ENCODE peak calls at places on chromosomes 7 and 10, in five cellular contexts. I, G, X, B and T are unnamed samples.
A peak's percentile ranks its signal among the peaks of the same experiment; 100 is the strongest.

GRCh38 chr7:19139706-19140327 is 5.4 kb downstream of the FERD3L start:
- DNase-seq in I (no peak), G (no peak), X (no peak), B (no peak), T (no peak)

GRCh38 chr7:17530741-17531417 is 232.4 kb downstream of the AHR start:
- DNase-seq in I (no peak), G (no peak), X (no peak), B (peak; percentile 73), T (no peak)

GRCh38 chr7:53111061-53111460 is 75.6 kb downstream of the POM121L12 start:
- DNase-seq in I (no peak), G (no peak), X (no peak), B (peak; percentile 2), T (no peak)

GRCh38 chr7:112182749-112183148 is 23.4 kb downstream of the DOCK4 start:
- DNase-seq in I (no peak), G (no peak), X (no peak), B (no peak), T (no peak)

GRCh38 chr7:140542226-140542625 is 62.9 kb upstream of the MKRN1 start:
- DNase-seq in I (peak; percentile 52), G (no peak), X (no peak), B (peak; percentile 77), T (peak; percentile 36)

GRCh38 chr7:107725138-107725740 is 18.7 kb upstream of the CBLL1 start:
- DNase-seq in I (peak; percentile 41), G (peak; percentile 75), X (peak; percentile 20), B (peak; percentile 83), T (peak; percentile 30)

GRCh38 chr7:158078161-158078910 is 509.3 kb downstream of the PTPRN2 start:
- DNase-seq in I (no peak), G (no peak), X (no peak), B (no peak), T (no peak)

GRCh38 chr7:2231992-2232765 is 566 bp downstream of the MAD1L1 start:
- DNase-seq in I (no peak), G (peak; percentile 39), X (no peak), B (no peak), T (peak; percentile 54)

GRCh38 chr10:63977329-63977923 is 456.2 kb downstream of the REEP3 start:
- DNase-seq in I (peak; percentile 25), G (peak; percentile 53), X (no peak), B (peak; percentile 57), T (peak; percentile 27)

GRCh38 chr7:90455163-90456030 is 14.0 kb upstream of the PTTG1IP2 start:
- DNase-seq in I (peak; percentile 20), G (peak; percentile 8), X (no peak), B (peak; percentile 68), T (peak; percentile 10)

GRCh38 chr7:139431010-139431409 is 52.5 kb downstream of the KLRG2 start:
- DNase-seq in I (peak; percentile 25), G (no peak), X (no peak), B (no peak), T (no peak)

GRCh38 chr7:18521945-18522566 is 26.5 kb downstream of the HDAC9 start:
- DNase-seq in I (no peak), G (peak; percentile 9), X (no peak), B (no peak), T (no peak)

GRCh38 chr10:115417585-115418265 is 324.6 kb downstream of the ATRNL1 start:
- DNase-seq in I (no peak), G (peak; percentile 18), X (no peak), B (peak; percentile 38), T (peak; percentile 12)

GRCh38 chr10:128036746-128037542 is 89.3 kb downstream of the MKI67 start:
- DNase-seq in I (peak; percentile 40), G (no peak), X (no peak), B (peak; percentile 39), T (peak; percentile 21)

GRCh38 chr7:135645296-135645904 is 16.9 kb upstream of the STMP1 start:
- DNase-seq in I (no peak), G (peak; percentile 24), X (no peak), B (peak; percentile 72), T (no peak)

GRCh38 chr7:31815796-31816195 is 128.8 kb downstream of the PPP1R17 start:
- DNase-seq in I (no peak), G (no peak), X (no peak), B (peak; percentile 27), T (no peak)

GRCh38 chr10:17147884-17148494 is 18.4 kb upstream of the CUBN start:
- DNase-seq in I (no peak), G (no peak), X (no peak), B (peak; percentile 43), T (no peak)

GRCh38 chr10:30645340-30645827 is 15.8 kb upstream of the LYZL2 start:
- DNase-seq in I (peak; percentile 12), G (peak; percentile 18), X (no peak), B (peak; percentile 48), T (no peak)

GRCh38 chr7:133668296-133669060 is 415.6 kb downstream of the EXOC4 start:
- DNase-seq in I (no peak), G (no peak), X (no peak), B (peak; percentile 56), T (no peak)

GRCh38 chr7:44310221-44310848 is 15.1 kb downstream of the CAMK2B start:
- DNase-seq in I (peak; percentile 9), G (peak; percentile 28), X (no peak), B (peak; percentile 11), T (no peak)

GRCh38 chr7:149007615-149008014 is 20.7 kb downstream of the PDIA4 start:
- DNase-seq in I (no peak), G (no peak), X (no peak), B (no peak), T (no peak)

GRCh38 chr7:157597562-157597961 is 260.8 kb downstream of the DNAJB6 start:
- DNase-seq in I (no peak), G (no peak), X (no peak), B (no peak), T (no peak)

GRCh38 chr10:102268333-102268999 is 23.1 kb downstream of the GBF1 start:
- DNase-seq in I (no peak), G (peak; percentile 16), X (no peak), B (peak; percentile 49), T (no peak)

GRCh38 chr7:33807779-33808482 is 97.4 kb upstream of the BMPER start:
- DNase-seq in I (no peak), G (peak; percentile 20), X (no peak), B (peak; percentile 94), T (peak; percentile 27)